ENCODE peak calls at places on chromosomes 3 and 15, in four cellular contexts. V is SK-N-SH, G is K562, H is GM12878. L is an unnamed sample.

GRCh38 chr15:40108061-40108854 is 421 bp downstream of the BMF start:
- DNase-seq in G (no peak), V (peak; percentile 66), H (no peak), L (no peak)

GRCh38 chr3:188672840-188673239 is 498.9 kb upstream of the TPRG1 start:
- DNase-seq in H (no peak), V (no peak), G (no peak), L (no peak)

GRCh38 chr3:20394243-20394642 is 208.2 kb upstream of the SGO1 start:
- DNase-seq in G (no peak), H (no peak), V (no peak), L (no peak)

GRCh38 chr15:93459396-93459795 is 370.4 kb upstream of the RGMA start:
- DNase-seq in H (no peak), V (no peak), G (no peak), L (no peak)

GRCh38 chr15:66288796-66289195 is 4.6 kb upstream of the DIS3L start:
- DNase-seq in H (no peak), G (no peak), V (peak; percentile 49), L (no peak)

GRCh38 chr3:84108442-84108971 is 850.3 kb upstream of the CADM2 start:
- DNase-seq in V (no peak), H (no peak), G (no peak), L (no peak)

GRCh38 chr3:148791296-148791695 is 36.3 kb upstream of the CPB1 start:
- DNase-seq in H (no peak), G (no peak), V (peak; percentile 24), L (no peak)

GRCh38 chr3:148074916-148075315 is 622.8 kb upstream of the AGTR1 start:
- DNase-seq in V (peak; percentile 28), G (no peak), H (no peak), L (no peak)

GRCh38 chr3:101362408-101362807 is 42.0 kb upstream of the IMPG2 start:
- DNase-seq in H (no peak), G (no peak), V (no peak), L (no peak)

GRCh38 chr15:65049418-65049840 is 4.2 kb downstream of the SLC51B start:
- DNase-seq in V (peak; percentile 96), H (peak; percentile 90), G (peak; percentile 93), L (peak; percentile 91)

GRCh38 chr3:128400683-128401082 is 66.0 kb downstream of the DNAJB8 start:
- DNase-seq in G (no peak), V (no peak), H (no peak), L (no peak)

GRCh38 chr3:17632401-17633100 is 109.9 kb downstream of the TBC1D5 start:
- DNase-seq in H (no peak), G (peak; percentile 85), V (no peak), L (no peak)

GRCh38 chr15:80556694-80557367 is 138.3 kb upstream of the ABHD17C start:
- DNase-seq in G (no peak), V (no peak), H (no peak), L (no peak)

GRCh38 chr3:30098656-30099454 is 507.5 kb upstream of the TGFBR2 start:
- DNase-seq in V (no peak), H (no peak), G (no peak), L (no peak)

GRCh38 chr3:129967761-129968160 is 6.8 kb upstream of the TRH start:
- DNase-seq in V (no peak), H (no peak), G (no peak), L (no peak)

GRCh38 chr15:81294501-81294850 is 29.5 kb downstream of the STARD5 start:
- DNase-seq in G (no peak), H (no peak), V (no peak), L (peak; percentile 29)

GRCh38 chr3:136919799-136920580 is 37.8 kb upstream of the IL20RB start:
- DNase-seq in V (no peak), H (no peak), G (no peak), L (no peak)

GRCh38 chr3:34676431-34676830 is 878.0 kb downstream of the PDCD6IP start:
- DNase-seq in G (no peak), V (no peak), H (no peak), L (no peak)

GRCh38 chr15:100968043-100968966 is 49.1 kb downstream of the LRRK1 start:
- DNase-seq in H (peak; percentile 30), G (no peak), V (no peak), L (no peak)

GRCh38 chr15:83057002-83057401 is 10.1 kb downstream of the BTBD1 start:
- DNase-seq in H (no peak), V (no peak), G (no peak), L (no peak)

GRCh38 chr15:92184679-92185230 is 208.9 kb upstream of the ST8SIA2 start:
- DNase-seq in H (no peak), V (no peak), G (no peak), L (no peak)

GRCh38 chr15:62165029-62165792 is at the start of gene C2CD4B:
- DNase-seq in G (peak; percentile 9), V (peak; percentile 58), H (no peak), L (peak; percentile 70)

GRCh38 chr3:107994954-107995715 is 95.7 kb downstream of the CD47 start:
- DNase-seq in V (no peak), H (no peak), G (no peak), L (no peak)

GRCh38 chr3:151538706-151539403 is 78.0 kb upstream of the IGSF10 start:
- DNase-seq in V (no peak), H (no peak), G (peak; percentile 49), L (no peak)

GRCh38 chr3:23889401-23889800 is 27.4 kb downstream of the NKIRAS1 start:
- DNase-seq in H (no peak), G (no peak), V (no peak), L (no peak)

GRCh38 chr3:79369306-79369705 is 398.5 kb downstream of the ROBO1 start:
- DNase-seq in V (no peak), H (no peak), G (no peak), L (no peak)

GRCh38 chr15:85837011-85837433 is 42.3 kb upstream of the KLHL25 start:
- DNase-seq in G (no peak), H (no peak), V (no peak), L (no peak)

GRCh38 chr3:170488802-170489201 is 70.1 kb downstream of the CLDN11 start:
- DNase-seq in V (no peak), G (no peak), H (no peak), L (no peak)

GRCh38 chr15:89356634-89357298 is 22.1 kb upstream of the POLG start:
- DNase-seq in G (no peak), H (no peak), V (peak; percentile 79), L (no peak)

GRCh38 chr3:46671541-46672348 is 21.7 kb downstream of the ALS2CL start:
- DNase-seq in G (no peak), H (no peak), V (peak; percentile 11), L (peak; percentile 5)

GRCh38 chr3:46672349-46672695 is 21.2 kb downstream of the ALS2CL start:
- DNase-seq in V (no peak), G (no peak), H (no peak), L (peak; percentile 5)

GRCh38 chr3:46670000-46670890 is 23.2 kb downstream of the ALS2CL start:
- DNase-seq in G (no peak), V (peak; percentile 11), H (no peak), L (peak; percentile 5)

GRCh38 chr3:46669191-46669999 is 24.1 kb downstream of the ALS2CL start:
- DNase-seq in V (peak; percentile 8), H (no peak), G (no peak), L (peak; percentile 7)

DNA sequence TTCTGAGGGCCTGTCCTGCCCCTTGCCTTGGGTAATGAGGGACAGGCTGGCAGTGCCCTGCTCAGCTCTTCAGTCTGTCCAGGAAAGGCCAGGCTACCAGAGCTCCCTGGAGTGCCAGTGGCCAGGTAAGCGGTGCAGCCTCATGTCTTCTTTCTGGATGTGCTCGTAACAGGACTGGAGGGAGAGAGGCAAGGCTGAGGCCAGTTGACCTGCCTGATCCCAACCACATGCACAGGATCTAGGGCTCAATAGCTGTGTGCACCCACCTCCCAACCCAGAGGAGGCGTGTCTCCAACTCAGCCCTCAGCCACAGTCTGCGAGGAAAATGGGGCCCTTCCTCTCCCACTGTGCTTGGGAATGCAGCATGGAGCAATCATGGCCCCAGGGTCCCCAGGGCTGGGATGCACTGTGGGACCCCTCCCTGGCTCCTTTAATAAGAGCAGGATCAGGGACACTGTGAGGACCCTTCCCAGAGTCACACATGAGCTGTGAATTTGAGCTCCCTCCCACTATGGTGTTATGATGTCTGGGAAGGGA is 22.5 kb downstream of the ALS2CL start:
- DNase-seq in V (peak; percentile 11), H (no peak), G (no peak), L (peak; percentile 12)
- TF ChIP-seq USF1 in V (no peak), H (no peak), G (no peak), L (no peak)

GRCh38 chr15:72865486-72865885 is 81.9 kb upstream of the ADPGK start:
- DNase-seq in V (no peak), G (no peak), H (no peak), L (no peak)
- TF ChIP-seq USF1 in V (no peak), G (no peak), H (no peak), L (no peak)

GRCh38 chr3:39318311-39318710 is 11.2 kb upstream of the CCR8 start:
- DNase-seq in V (no peak), H (no peak), G (no peak), L (no peak)

GRCh38 chr3:39313289-39313688 is 16.2 kb upstream of the CCR8 start:
- DNase-seq in G (no peak), V (no peak), H (no peak), L (no peak)

GRCh38 chr3:39319249-39319648 is 10.3 kb upstream of the CCR8 start:
- DNase-seq in V (no peak), H (no peak), G (no peak), L (no peak)

GRCh38 chr3:39317571-39318169 is 11.8 kb upstream of the CCR8 start:
- DNase-seq in G (no peak), H (no peak), V (no peak), L (no peak)

GRCh38 chr3:39315420-39315819 is 14.1 kb upstream of the CCR8 start:
- DNase-seq in V (no peak), G (no peak), H (no peak), L (no peak)
- TF ChIP-seq USF1 in V (no peak), G (no peak), H (no peak), L (no peak)

DNA sequence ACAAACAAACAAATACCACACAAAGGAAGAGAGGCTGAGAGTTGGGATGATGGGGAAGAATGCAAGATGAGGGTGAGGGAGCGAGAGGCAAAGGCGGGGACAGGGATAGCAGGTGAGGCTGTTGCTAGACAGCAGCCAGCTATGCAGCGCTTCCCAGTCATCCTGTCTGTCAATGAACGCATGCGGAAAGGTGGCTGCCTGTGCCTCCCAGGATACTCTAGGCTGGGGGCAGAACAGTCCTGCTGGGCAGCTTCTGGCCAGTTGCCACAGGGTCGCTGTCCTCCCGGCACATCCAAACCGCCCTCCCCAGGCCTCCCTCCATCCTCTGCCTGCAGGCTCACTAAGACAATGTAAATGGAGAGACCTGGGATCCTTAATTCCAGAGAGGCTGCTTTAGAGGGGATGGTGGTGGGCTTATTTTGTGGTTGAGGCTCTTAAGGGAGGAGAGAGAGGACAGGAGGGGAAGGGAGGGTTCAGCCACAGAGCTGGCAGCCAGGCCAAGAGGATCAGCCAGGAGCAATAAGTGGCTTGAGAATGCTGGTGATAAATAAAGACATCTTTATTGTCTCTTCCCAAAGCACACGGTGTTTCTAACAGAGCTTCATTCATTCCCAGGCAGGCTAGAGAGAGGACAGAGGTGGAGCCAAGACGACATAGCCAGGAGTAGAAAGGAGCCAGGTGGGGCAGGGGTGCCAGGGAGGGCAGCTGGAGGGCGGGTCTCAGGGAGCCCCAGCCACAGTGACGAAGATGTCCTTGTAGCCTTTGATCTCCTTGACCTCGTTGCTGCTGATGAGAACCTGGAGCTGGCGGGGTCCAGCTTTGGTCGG is 9.2 kb upstream of the TGM5 start:
- DNase-seq in H (no peak), V (no peak), G (no peak), L (no peak)
- TF ChIP-seq USF1 in H (no peak), V (no peak), G (no peak), L (no peak)